ENCODE peak calls at places on chromosome 20, in five cellular contexts. Z, D, N, K and M are unnamed samples. For H3K27me3, the result is how much of the 10 kb centered on the place peaks cover.

GRCh38 chr20:8018928-8019177 is 708 bp downstream of the TMX4 start:
- DNase-seq in Z (no peak), D (no peak), N (no peak), K (no peak), M (peak)

GRCh38 chr20:35166242-35166830 is 5.5 kb upstream of the PROCR start:
- DNase-seq in Z (no peak), D (peak), N (no peak), K (peak), M (peak)

GRCh38 chr20:59404749-59405148 is 104.3 kb downstream of the EDN3 start:
- DNase-seq in Z (no peak), D (no peak), N (no peak), K (no peak), M (no peak)

GRCh38 chr20:32993484-32994050 is 10.7 kb downstream of the SUN5 start:
- DNase-seq in Z (no peak), D (no peak), N (no peak), K (no peak), M (no peak)

GRCh38 chr20:14341782-14342181 is 4.4 kb upstream of the FLRT3 start:
- DNase-seq in Z (no peak), D (no peak), N (no peak), K (no peak), M (no peak)

GRCh38 chr20:57638173-57638894 is 18.1 kb upstream of the ZBP1 start:
- DNase-seq in Z (peak), D (peak), N (no peak), K (no peak), M (no peak)

GRCh38 chr20:50394569-50394968 is 115.6 kb upstream of the PTPN1 start:
- DNase-seq in Z (no peak), D (no peak), N (no peak), K (no peak), M (no peak)

GRCh38 chr20:36676701-36677421 is 30.9 kb upstream of the SLA2 start:
- DNase-seq in Z (no peak), D (no peak), N (no peak), K (peak), M (no peak)

GRCh38 chr20:20369353-20370086 is 1.6 kb downstream of the INSM1 start:
- DNase-seq in Z (no peak), D (no peak), N (no peak), K (peak), M (no peak)
- H3K27me3 ChIP-seq in Z (half or more), D (under half), N (under half), K (half or more), M (half or more)

DNA sequence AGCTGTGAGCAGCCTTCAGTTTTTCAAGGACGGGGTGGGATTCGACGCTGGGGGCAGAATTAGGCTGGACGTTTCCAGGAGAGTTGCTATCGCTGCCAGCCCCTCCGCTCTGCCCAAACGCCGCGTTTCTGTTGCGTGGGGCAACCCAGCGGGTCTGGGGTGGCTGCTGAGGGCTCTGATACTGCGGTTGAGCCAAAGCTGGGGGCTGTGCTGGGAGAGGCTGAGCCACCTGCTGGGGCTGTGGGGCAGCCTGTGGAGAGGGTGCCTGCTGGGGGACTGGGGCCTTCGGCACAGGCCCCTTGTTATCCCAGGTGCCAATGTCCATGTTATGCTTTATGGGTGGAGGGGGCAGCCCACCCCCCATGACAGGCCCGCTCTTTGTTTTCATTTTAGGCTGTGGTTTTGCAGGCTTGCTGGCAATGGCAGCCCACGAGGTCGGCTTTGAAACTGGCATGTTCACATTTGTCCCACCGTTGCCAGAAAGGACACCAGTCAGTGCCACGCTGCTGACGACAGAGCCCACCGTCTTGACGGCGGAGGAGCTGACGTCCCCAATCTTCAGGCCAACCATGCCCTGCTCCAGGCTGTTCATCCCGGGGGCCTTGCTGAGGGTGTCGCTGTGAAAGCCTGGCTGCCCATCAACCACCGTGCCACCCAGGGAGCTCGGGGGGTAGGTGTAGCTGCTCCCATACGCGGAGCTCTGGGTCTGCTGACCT is 13.0 kb downstream of the YTHDF1 start:
- DNase-seq in Z (no peak), D (no peak), N (no peak), K (no peak), M (no peak)
- H3K27me3 ChIP-seq in Z (under half), D (under half), N (under half), K (under half), M (under half)

GRCh38 chr20:63345328-63346100 is 15.6 kb downstream of the CHRNA4 start:
- DNase-seq in Z (no peak), D (no peak), N (peak), K (no peak), M (peak)

GRCh38 chr20:63344616-63345327 is 16.4 kb downstream of the CHRNA4 start:
- DNase-seq in Z (peak), D (peak), N (no peak), K (no peak), M (no peak)

GRCh38 chr20:63347081-63347741 is 13.9 kb downstream of the CHRNA4 start:
- DNase-seq in Z (no peak), D (no peak), N (no peak), K (no peak), M (no peak)

GRCh38 chr20:63347950-63348827 is 13.0 kb downstream of the CHRNA4 start:
- DNase-seq in Z (no peak), D (no peak), N (no peak), K (no peak), M (no peak)

DNA sequence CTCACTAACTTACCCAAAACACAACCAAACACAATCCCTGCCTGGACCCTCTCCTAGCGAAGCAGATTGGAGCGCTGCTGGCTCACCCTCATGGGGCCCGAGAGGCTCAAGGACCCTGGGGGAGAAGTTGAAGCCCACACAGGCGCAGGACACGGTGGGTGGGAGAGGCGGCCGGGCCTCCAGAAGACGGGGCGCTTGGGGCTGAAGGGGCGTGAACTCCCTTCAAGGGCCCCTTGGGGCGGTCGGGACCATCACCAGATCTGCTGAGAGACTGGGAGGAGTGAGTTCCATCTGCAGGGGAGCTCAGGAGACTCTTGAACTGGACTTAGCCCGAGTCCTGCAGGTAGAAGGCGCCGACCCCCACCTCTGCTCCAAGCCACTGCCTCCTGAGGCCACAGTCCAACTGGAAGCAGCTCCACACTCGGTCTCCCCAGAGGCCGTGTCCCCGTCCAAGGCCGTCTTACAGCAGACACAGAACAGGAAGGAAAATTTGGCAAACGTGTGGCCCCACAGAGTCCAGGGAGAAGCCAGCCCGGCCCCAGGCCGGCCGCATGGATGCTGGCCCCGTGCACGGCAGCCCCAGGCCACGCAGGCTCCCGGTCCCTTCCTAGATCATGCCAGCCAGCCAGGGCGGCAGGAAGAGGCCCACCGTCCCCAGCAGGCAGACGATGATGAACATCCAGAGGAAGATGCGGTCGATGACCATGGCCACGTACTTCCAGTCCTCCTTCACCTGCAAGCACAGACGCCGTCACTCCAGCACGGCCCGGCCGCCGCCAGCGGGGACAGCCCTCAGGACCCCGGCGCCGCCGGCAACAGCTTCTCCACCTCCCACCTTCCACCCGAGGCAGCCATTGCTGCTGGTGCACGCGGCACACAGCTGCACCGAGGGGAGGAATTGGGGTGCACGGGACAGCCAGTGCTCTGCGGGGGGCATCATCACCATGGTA is 14.7 kb downstream of the CHRNA4 start:
- DNase-seq in Z (no peak), D (no peak), N (no peak), K (no peak), M (no peak)
- H3K27me3 ChIP-seq in Z (under half), D (under half), N (under half), K (under half), M (under half)

GRCh38 chr20:45019027-45019763 is 52.9 kb downstream of the STK4 start:
- DNase-seq in Z (no peak), D (no peak), N (no peak), K (no peak), M (peak)
- H3K27me3 ChIP-seq in Z (under half), D (under half), N (under half), K (under half), M (under half)

GRCh38 chr20:62566266-62566665 is 76.0 kb upstream of the SLCO4A1 start:
- DNase-seq in Z (no peak), D (no peak), N (no peak), K (no peak), M (no peak)
- H3K27me3 ChIP-seq in Z (under half), D (under half), N (under half), K (under half), M (under half)